ENCODE peak calls at places on chromosomes 12 and 14, in eight cellular contexts. One of them, this sample, is unnamed.

GRCh38 chr12:71125515-71125914 is 32.3 kb downstream of the TSPAN8 start:
- DNase-seq in COLO829: peak; percentile 6
- DNase-seq in adipocyte: no peak
- DNase-seq in GM23248: no peak
- DNase-seq in thyroid gland: no peak
- DNase-seq in WTC11: no peak
- DNase-seq in H7: no peak
- DNase-seq in MV-4-11: no peak
- DNase-seq in this sample: no peak

GRCh38 chr12:67456281-67456918 is 187.2 kb downstream of the CAND1 start:
- DNase-seq in adipocyte: peak; percentile 82
- DNase-seq in COLO829: peak; percentile 41
- DNase-seq in H7: no peak
- DNase-seq in GM23248: peak; percentile 89
- DNase-seq in WTC11: no peak
- DNase-seq in thyroid gland: peak; percentile 79
- DNase-seq in MV-4-11: peak; percentile 72
- DNase-seq in this sample: peak; percentile 80

GRCh38 chr14:55448146-55448614 is 7.8 kb upstream of the TBPL2 start:
- DNase-seq in thyroid gland: peak; percentile 44
- DNase-seq in GM23248: peak; percentile 98
- DNase-seq in adipocyte: peak; percentile 72
- DNase-seq in WTC11: no peak
- DNase-seq in H7: no peak
- DNase-seq in MV-4-11: no peak
- DNase-seq in COLO829: peak; percentile 89
- DNase-seq in this sample: peak; percentile 96

GRCh38 chr14:84527706-84528105 is 1002.2 kb upstream of the FLRT2 start:
- DNase-seq in adipocyte: no peak
- DNase-seq in thyroid gland: no peak
- DNase-seq in GM23248: no peak
- DNase-seq in WTC11: no peak
- DNase-seq in MV-4-11: no peak
- DNase-seq in COLO829: no peak
- DNase-seq in H7: no peak
- DNase-seq in this sample: no peak

GRCh38 chr14:36161781-36162180 is 14.7 kb downstream of the PTCSC3 start:
- DNase-seq in adipocyte: no peak
- DNase-seq in GM23248: no peak
- DNase-seq in H7: peak; percentile 17
- DNase-seq in MV-4-11: no peak
- DNase-seq in COLO829: no peak
- DNase-seq in WTC11: peak; percentile 30
- DNase-seq in thyroid gland: no peak
- DNase-seq in this sample: no peak

GRCh38 chr14:56797003-56797568 is 13.2 kb downstream of the OTX2 start:
- DNase-seq in COLO829: no peak
- DNase-seq in adipocyte: no peak
- DNase-seq in H7: peak; percentile 55
- DNase-seq in MV-4-11: no peak
- DNase-seq in WTC11: peak; percentile 21
- DNase-seq in GM23248: peak; percentile 11
- DNase-seq in thyroid gland: no peak
- DNase-seq in this sample: no peak

GRCh38 chr12:45655186-45655585 is 74.3 kb upstream of the ARID2 start:
- DNase-seq in thyroid gland: no peak
- DNase-seq in adipocyte: no peak
- DNase-seq in H7: no peak
- DNase-seq in GM23248: no peak
- DNase-seq in COLO829: no peak
- DNase-seq in MV-4-11: peak; percentile 40
- DNase-seq in WTC11: no peak
- DNase-seq in this sample: no peak

GRCh38 chr12:52906049-52906645 is 1.3 kb upstream of the KRT8 start:
- DNase-seq in MV-4-11: no peak
- DNase-seq in WTC11: no peak
- DNase-seq in adipocyte: no peak
- DNase-seq in H7: no peak
- DNase-seq in GM23248: no peak
- DNase-seq in thyroid gland: no peak
- DNase-seq in COLO829: no peak
- DNase-seq in this sample: no peak

This sample was measured in AG09309.